ENCODE peak calls at places on chromosome X, in eight cellular contexts. J is fibroblast of lung, U is NCI-H748 treated with DMSO at 0.1 percent for 48 hours, R is lower lobe of right lung, O is fibroblast of the conjunctiva, X is KG1, B is amniotic stem cell, F is M059J. Z is an unnamed sample.

GRCh38 chrX:56219702-56220101 is 12.5 kb upstream of the KLF8 start:
- DNase-seq in J (peak; percentile 4), U (peak; percentile 4), R (no peak), O (no peak), X (no peak), B (no peak), F (peak; percentile 4), Z (peak; percentile 25)

GRCh38 chrX:12997898-12998687 is 23.2 kb downstream of the TMSB4X start:
- DNase-seq in J (no peak), U (no peak), R (no peak), O (no peak), X (no peak), B (no peak), F (no peak), Z (peak; percentile 19)

GRCh38 chrX:103200951-103201529 is 13.9 kb upstream of the BEX4 start:
- DNase-seq in J (no peak), U (no peak), R (no peak), O (no peak), X (no peak), B (no peak), F (peak; percentile 16), Z (no peak)

GRCh38 chrX:129478516-129478915 is 44.8 kb downstream of the SMARCA1 start:
- DNase-seq in J (peak; percentile 81), U (no peak), R (no peak), O (no peak), X (no peak), B (no peak), F (peak; percentile 92), Z (peak; percentile 27)

GRCh38 chrX:12497832-12498591 is 293.2 kb upstream of the PRPS2 start:
- DNase-seq in J (no peak), U (no peak), R (no peak), O (no peak), X (no peak), B (no peak), F (peak; percentile 2), Z (peak; percentile 43)

GRCh38 chrX:33087411-33087810 is 123.9 kb downstream of the DMD start:
- DNase-seq in J (no peak), U (no peak), R (no peak), O (no peak), X (no peak), B (no peak), F (no peak), Z (peak; percentile 78)

GRCh38 chrX:96372313-96373046 is 312.2 kb upstream of the DIAPH2 start:
- DNase-seq in J (peak; percentile 79), U (no peak), R (no peak), O (peak; percentile 55), X (peak; percentile 3), B (peak; percentile 3), F (peak; percentile 23), Z (peak; percentile 63)

GRCh38 chrX:128992107-128992971 is 531.0 kb downstream of the SMARCA1 start:
- DNase-seq in J (no peak), U (no peak), R (no peak), O (no peak), X (no peak), B (no peak), F (no peak), Z (peak; percentile 17)

GRCh38 chrX:37357436-37357835 is 8.3 kb downstream of the PRRG1 start:
- DNase-seq in J (no peak), U (no peak), R (no peak), O (no peak), X (no peak), B (no peak), F (peak; percentile 11), Z (no peak)

Z was measured in SK-MEL-5.